ENCODE peak calls at places on chromosomes 11 and 22, in five cellular contexts. U is RWPE2, B is caudate nucleus, J is NAMALWA, M is dorsolateral prefrontal cortex. I is an unnamed sample.

GRCh38 chr11:19370100-19370861 is 129.5 kb upstream of the E2F8 start:
- DNase-seq in B (no peak), J (no peak), M (no peak), U (peak), I (peak)

GRCh38 chr11:116427903-116428637 is 344.7 kb downstream of the BUD13 start:
- DNase-seq in M (no peak), J (no peak), U (no peak), B (no peak), I (no peak)

GRCh38 chr22:46730568-46731245 is 7.3 kb downstream of the CERK start:
- DNase-seq in J (no peak), B (no peak), U (no peak), M (no peak), I (no peak)

GRCh38 chr11:94513091-94513490 is 830 bp downstream of the C11orf97 start:
- DNase-seq in B (no peak), M (no peak), J (no peak), U (no peak), I (no peak)

GRCh38 chr22:50083462-50084081 is 1.7 kb downstream of the MLC1 start:
- DNase-seq in M (no peak), J (no peak), B (no peak), U (no peak), I (no peak)

GRCh38 chr11:130865772-130866114 is 50.5 kb downstream of the SNX19 start:
- DNase-seq in B (no peak), U (no peak), M (no peak), J (no peak), I (no peak)

GRCh38 chr22:39454385-39454871 is 2.4 kb upstream of the MGAT3 start:
- DNase-seq in M (no peak), U (no peak), B (no peak), J (no peak), I (peak)

GRCh38 chr11:76233936-76234703 is 27.8 kb upstream of the WNT11 start:
- DNase-seq in M (peak), J (peak), U (no peak), B (no peak), I (no peak)

GRCh38 chr22:44676441-44677298 is 25.3 kb upstream of the PRR5 start:
- DNase-seq in J (no peak), U (no peak), M (no peak), B (no peak), I (no peak)

GRCh38 chr11:87219266-87219665 is 181.5 kb downstream of the TMEM135 start:
- DNase-seq in J (no peak), B (no peak), M (no peak), U (no peak), I (peak)

GRCh38 chr11:41456288-41456687 is 3.2 kb downstream of the LRRC4C start:
- DNase-seq in U (no peak), J (no peak), M (no peak), B (no peak), I (peak)

GRCh38 chr11:76599041-76600013 is 71.2 kb downstream of the LRRC32 start:
- DNase-seq in B (no peak), U (no peak), J (no peak), M (no peak), I (peak)

GRCh38 chr11:64176751-64177150 is 9.2 kb upstream of the STIP1 start:
- DNase-seq in B (no peak), M (no peak), J (no peak), U (no peak), I (no peak)

GRCh38 chr11:86202013-86202336 is 42.6 kb upstream of the EED start:
- DNase-seq in J (no peak), M (no peak), B (no peak), U (no peak), I (no peak)

GRCh38 chr22:11360632-11361031 is 4167.4 kb upstream of the OR11H1 start:
- DNase-seq in J (no peak), U (no peak), B (no peak), M (no peak), I (no peak)

GRCh38 chr22:35854334-35854733 is 136.7 kb downstream of the APOL5 start:
- DNase-seq in B (no peak), U (no peak), J (no peak), M (no peak), I (no peak)

GRCh38 chr11:113505541-113506375 is 30.6 kb upstream of the DRD2 start:
- DNase-seq in M (peak), J (no peak), U (no peak), B (peak), I (peak)

GRCh38 chr11:78145511-78146030 is 6.1 kb upstream of the ALG8 start:
- DNase-seq in B (no peak), U (no peak), J (no peak), M (no peak), I (no peak)

GRCh38 chr22:43230983-43231723 is 44.2 kb upstream of the TTLL12 start:
- DNase-seq in B (no peak), J (peak), M (peak), U (no peak), I (peak)

GRCh38 chr22:45284705-45285305 is at the start of gene UPK3A:
- DNase-seq in M (peak), U (no peak), J (no peak), B (no peak), I (peak)

GRCh38 chr11:126317681-126318641 is 14.1 kb downstream of the DCPS start:
- DNase-seq in U (peak), B (no peak), M (no peak), J (no peak), I (no peak)

GRCh38 chr11:78339483-78339882 is 78.1 kb downstream of the GAB2 start:
- DNase-seq in J (no peak), B (no peak), U (no peak), M (no peak), I (no peak)

GRCh38 chr22:46297151-46297819 is 615 bp downstream of the GTSE1 start:
- DNase-seq in M (no peak), U (no peak), J (peak), B (no peak), I (peak)

GRCh38 chr11:126165366-126166156 is 45.9 kb downstream of the RPUSD4 start:
- DNase-seq in M (no peak), J (no peak), B (no peak), U (no peak), I (no peak)

GRCh38 chr11:18498039-18498438 is 28.7 kb downstream of the TSG101 start:
- DNase-seq in U (no peak), J (no peak), M (no peak), B (no peak), I (no peak)

GRCh38 chr11:111777094-111778046 is 11.2 kb upstream of the PPP2R1B start:
- DNase-seq in J (peak), M (no peak), U (no peak), B (peak), I (peak)

GRCh38 chr22:36079041-36079440 is 50.4 kb upstream of the RBFOX2 start:
- DNase-seq in U (no peak), J (no peak), B (no peak), M (no peak), I (no peak)

GRCh38 chr11:78045851-78046485 is 17.7 kb upstream of the THRSP start:
- DNase-seq in B (peak), M (peak), U (no peak), J (peak), I (peak)

GRCh38 chr11:116379185-116379828 is 393.5 kb downstream of the BUD13 start:
- DNase-seq in U (no peak), M (no peak), B (no peak), J (peak), I (peak)

GRCh38 chr11:68583047-68583446 is 101.3 kb upstream of the GAL start:
- DNase-seq in J (no peak), M (no peak), B (no peak), U (no peak), I (peak)

GRCh38 chr22:49756201-49756600 is 71.5 kb downstream of the BRD1 start:
- DNase-seq in B (no peak), U (peak), M (no peak), J (no peak), I (no peak)

GRCh38 chr11:104830080-104830479 is 68.2 kb downstream of the CASP12 start:
- DNase-seq in B (no peak), J (no peak), M (no peak), U (no peak), I (no peak)